ENCODE peak calls at places on chromosomes 6 and 20, in six cellular contexts. K, I, V, F, N and W are unnamed samples. For H3K36me3, the result is how much of the 10 kb centered on the place peaks cover.

GRCh38 chr6:126657556-126658129 is 317.7 kb downstream of the CENPW start:
- DNase-seq in N (peak), K (no peak), F (no peak), V (no peak), I (no peak), W (no peak)

GRCh38 chr6:71287926-71288227 is 734 bp upstream of the OGFRL1 start:
- DNase-seq in I (no peak), V (no peak), F (no peak), N (no peak), K (no peak), W (no peak)

GRCh38 chr6:26217714-26218075 is 130.5 kb downstream of the HFE start:
- DNase-seq in K (no peak), I (no peak), F (no peak), N (no peak), V (no peak), W (no peak)

GRCh38 chr6:159038914-159039884 is 5.6 kb downstream of the TAGAP start:
- DNase-seq in K (no peak), I (no peak), F (no peak), N (peak), V (no peak), W (no peak)

GRCh38 chr6:36545767-36546663 is 1.3 kb downstream of the STK38 start:
- DNase-seq in V (no peak), K (no peak), N (peak), I (no peak), F (peak), W (no peak)

GRCh38 chr6:35202066-35202546 is 11.7 kb upstream of the SCUBE3 start:
- DNase-seq in I (no peak), K (peak), V (no peak), N (no peak), F (no peak), W (no peak)

GRCh38 chr6:146785001-146785585 is 186.3 kb downstream of the ADGB start:
- DNase-seq in K (no peak), N (peak), F (peak), V (no peak), I (no peak), W (no peak)

GRCh38 chr6:786946-787763 is 94.2 kb upstream of the EXOC2 start:
- DNase-seq in V (no peak), K (no peak), F (no peak), I (no peak), N (no peak), W (no peak)

GRCh38 chr6:43178951-43179830 is 2.8 kb upstream of the CUL9 start:
- DNase-seq in N (no peak), K (no peak), I (no peak), F (no peak), V (no peak), W (no peak)

GRCh38 chr20:50504231-50504823 is 5.9 kb upstream of the PTPN1 start:
- DNase-seq in F (no peak), V (no peak), I (no peak), N (no peak), K (no peak), W (no peak)

GRCh38 chr20:63059684-63060056 is 52.9 kb upstream of the BHLHE23 start:
- DNase-seq in K (peak), F (no peak), I (no peak), V (peak), N (no peak), W (no peak)

GRCh38 chr20:4493386-4493785 is 228.3 kb upstream of the PRND start:
- DNase-seq in K (no peak), V (no peak), F (no peak), N (no peak), I (no peak), W (no peak)

GRCh38 chr6:84516151-84516550 is 248.2 kb downstream of the TBX18 start:
- DNase-seq in F (no peak), I (no peak), V (no peak), N (no peak), K (no peak), W (no peak)

GRCh38 chr6:89282749-89283148 is 32.4 kb downstream of the GABRR2 start:
- DNase-seq in K (no peak), V (no peak), N (no peak), F (no peak), I (no peak), W (no peak)

GRCh38 chr20:55054443-55054842 is 579.0 kb downstream of the DOK5 start:
- DNase-seq in N (no peak), K (no peak), F (no peak), V (no peak), I (no peak), W (no peak)

GRCh38 chr6:73854998-73855718 is 159.2 kb downstream of the CD109 start:
- DNase-seq in V (no peak), F (peak), N (peak), K (no peak), I (no peak), W (no peak)

GRCh38 chr20:8424010-8424409 is 291.9 kb downstream of the PLCB1 start:
- DNase-seq in V (no peak), F (no peak), N (no peak), K (no peak), I (no peak), W (no peak)

GRCh38 chr20:38452880-38453624 is 17.9 kb upstream of the SNHG17 start:
- DNase-seq in K (no peak), F (no peak), I (no peak), N (peak), V (no peak), W (peak)

GRCh38 chr20:64051033-64051452 is 1.6 kb upstream of the SOX18 start:
- DNase-seq in N (no peak), I (no peak), K (no peak), F (no peak), V (no peak), W (no peak)

GRCh38 chr20:58239216-58239615 is 10.8 kb upstream of the ANKRD60 start:
- DNase-seq in F (no peak), N (no peak), K (no peak), V (no peak), I (no peak), W (no peak)

GRCh38 chr6:124795879-124796838 is 166.1 kb upstream of the RNF217 start:
- DNase-seq in N (peak), K (peak), I (no peak), F (no peak), V (no peak), W (peak)

GRCh38 chr20:57175397-57176010 is 90.9 kb downstream of the BMP7 start:
- DNase-seq in I (no peak), F (no peak), V (no peak), N (no peak), K (no peak), W (no peak)

GRCh38 chr6:24902782-24903181 is 33.0 kb downstream of the RIPOR2 start:
- DNase-seq in I (no peak), N (no peak), K (no peak), V (no peak), F (no peak), W (no peak)

GRCh38 chr20:4813839-4814695 is 92.4 kb downstream of the PRND start:
- DNase-seq in F (peak), I (no peak), K (no peak), N (no peak), V (no peak), W (no peak)

GRCh38 chr6:54633601-54634000 is 213.0 kb upstream of the FAM83B start:
- DNase-seq in V (no peak), F (no peak), K (no peak), N (peak), I (no peak), W (no peak)

GRCh38 chr6:118751072-118751471 is 99.7 kb upstream of the CEP85L start:
- DNase-seq in N (no peak), F (no peak), K (no peak), I (no peak), V (no peak), W (no peak)

GRCh38 chr20:44409132-44409600 is 53.7 kb downstream of the HNF4A start:
- DNase-seq in F (no peak), K (no peak), I (no peak), N (no peak), V (no peak), W (no peak)

GRCh38 chr6:11380969-11381744 is 148.7 kb upstream of the NEDD9 start:
- DNase-seq in N (no peak), K (no peak), V (no peak), I (no peak), F (no peak), W (no peak)

GRCh38 chr6:170076466-170077165 is 214.3 kb downstream of the DLL1 start:
- DNase-seq in F (no peak), I (no peak), K (no peak), V (peak), N (no peak), W (no peak)

GRCh38 chr6:131966443-131966842 is 15.3 kb upstream of the CCN2 start:
- DNase-seq in V (no peak), K (no peak), I (no peak), F (no peak), N (no peak), W (no peak)

GRCh38 chr20:41004561-41005360 is 23.9 kb upstream of the TOP1 start:
- DNase-seq in I (no peak), V (no peak), K (no peak), N (no peak), F (no peak), W (no peak)

GRCh38 chr6:44868905-44869304 is 459.2 kb upstream of the RUNX2 start:
- DNase-seq in I (no peak), N (no peak), K (no peak), V (no peak), F (no peak), W (no peak)

GRCh38 chr6:159691963-159692287 is 1.1 kb downstream of the SOD2 start:
- DNase-seq in I (no peak), V (no peak), K (no peak), F (no peak), N (no peak), W (no peak)

GRCh38 chr20:49641683-49642649 is 71.7 kb downstream of the B4GALT5 start:
- DNase-seq in K (no peak), V (no peak), I (no peak), N (no peak), F (no peak), W (no peak)

GRCh38 chr6:157035576-157035975 is 258.4 kb downstream of the ARID1B start:
- DNase-seq in I (no peak), N (no peak), V (no peak), K (no peak), F (no peak), W (no peak)
- H3K36me3 ChIP-seq in I (under half), N (under half), V (under half), K (under half), F (under half), W (under half)

DNA sequence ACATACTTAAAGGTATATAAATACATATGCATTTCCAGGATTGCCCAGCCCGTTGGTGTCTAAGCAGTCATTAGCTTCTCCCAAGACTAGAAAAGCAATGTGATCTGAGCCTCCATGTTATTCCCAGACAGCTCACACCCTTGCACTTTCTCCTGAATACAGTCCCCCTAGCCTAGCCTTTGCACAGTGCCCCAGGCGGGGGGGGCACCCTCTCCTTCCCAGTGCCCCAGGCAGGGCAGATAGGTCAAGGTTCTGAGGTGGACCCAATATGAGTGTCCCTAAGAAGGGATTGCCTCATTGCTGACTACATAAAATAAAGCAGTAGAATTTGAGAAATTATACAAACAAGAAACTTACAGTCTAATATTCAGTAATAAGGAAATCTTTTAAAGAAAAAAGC is 15.4 kb upstream of the GNRH2 start:
- DNase-seq in V (no peak), K (no peak), N (no peak), I (no peak), F (no peak), W (no peak)
- H3K36me3 ChIP-seq in V (half or more), K (under half), N (under half), I (under half), F (under half), W (under half)

GRCh38 chr6:156515242-156515641 is 261.9 kb upstream of the ARID1B start:
- DNase-seq in N (no peak), V (no peak), K (no peak), F (no peak), I (no peak), W (no peak)

GRCh38 chr6:156514186-156514585 is 263.0 kb upstream of the ARID1B start:
- DNase-seq in K (no peak), V (no peak), N (no peak), I (no peak), F (no peak), W (no peak)

GRCh38 chr6:156511051-156511450 is 266.1 kb upstream of the ARID1B start:
- DNase-seq in V (no peak), N (no peak), K (no peak), F (no peak), I (no peak), W (no peak)

GRCh38 chr6:156511570-156511969 is 265.6 kb upstream of the ARID1B start:
- DNase-seq in F (no peak), I (no peak), K (no peak), N (no peak), V (no peak), W (no peak)

DNA sequence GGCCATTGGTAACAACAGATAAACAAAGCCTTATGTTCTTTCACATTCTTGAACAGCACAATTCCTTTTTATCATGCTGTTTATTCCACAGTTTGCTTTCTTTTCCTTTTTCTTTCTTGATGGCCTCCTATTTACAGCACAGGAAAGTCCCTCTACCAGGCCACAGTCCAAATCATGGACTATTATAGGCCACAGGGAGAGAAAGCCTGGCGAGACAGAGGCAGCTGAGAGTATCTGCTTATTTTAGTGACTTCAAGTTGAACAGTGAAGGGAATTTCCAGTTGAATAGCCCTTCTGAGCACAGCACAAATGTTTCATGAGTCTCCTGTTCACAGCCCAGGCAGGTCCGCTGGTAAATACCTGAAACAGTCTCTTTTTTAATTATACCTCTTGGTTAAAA is 263.7 kb upstream of the ARID1B start:
- DNase-seq in N (no peak), F (no peak), V (no peak), I (no peak), K (no peak), W (no peak)
- H3K36me3 ChIP-seq in N (under half), F (under half), V (under half), I (under half), K (under half), W (under half)

GRCh38 chr6:82196159-82196558 is 51.4 kb downstream of the IBTK start:
- DNase-seq in F (no peak), K (no peak), V (no peak), N (no peak), I (no peak), W (no peak)

GRCh38 chr6:82195619-82196018 is 51.9 kb downstream of the IBTK start:
- DNase-seq in F (no peak), N (no peak), I (no peak), V (no peak), K (no peak), W (no peak)

DNA sequence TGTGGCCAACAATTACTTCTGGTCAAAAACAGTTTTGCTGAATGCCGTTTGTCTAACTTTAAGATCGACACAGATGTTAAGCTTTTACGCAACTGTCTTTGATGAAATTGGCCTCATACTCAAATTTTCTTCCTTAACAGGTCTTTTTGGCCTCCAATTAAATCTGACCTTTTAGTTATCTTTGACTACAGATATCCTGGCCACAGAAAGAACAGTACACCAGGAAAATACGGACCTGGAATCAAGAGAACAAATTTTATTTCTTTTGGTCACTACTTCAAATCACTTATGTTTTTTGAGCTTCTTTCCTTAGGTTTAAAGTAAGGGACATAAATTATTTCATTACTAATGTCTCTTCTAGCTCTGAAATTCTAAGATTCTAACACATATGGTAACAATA is 49.8 kb downstream of the IBTK start:
- DNase-seq in I (no peak), F (no peak), N (no peak), K (no peak), V (no peak), W (no peak)
- H3K36me3 ChIP-seq in I (under half), F (under half), N (under half), K (under half), V (half or more), W (under half)

DNA sequence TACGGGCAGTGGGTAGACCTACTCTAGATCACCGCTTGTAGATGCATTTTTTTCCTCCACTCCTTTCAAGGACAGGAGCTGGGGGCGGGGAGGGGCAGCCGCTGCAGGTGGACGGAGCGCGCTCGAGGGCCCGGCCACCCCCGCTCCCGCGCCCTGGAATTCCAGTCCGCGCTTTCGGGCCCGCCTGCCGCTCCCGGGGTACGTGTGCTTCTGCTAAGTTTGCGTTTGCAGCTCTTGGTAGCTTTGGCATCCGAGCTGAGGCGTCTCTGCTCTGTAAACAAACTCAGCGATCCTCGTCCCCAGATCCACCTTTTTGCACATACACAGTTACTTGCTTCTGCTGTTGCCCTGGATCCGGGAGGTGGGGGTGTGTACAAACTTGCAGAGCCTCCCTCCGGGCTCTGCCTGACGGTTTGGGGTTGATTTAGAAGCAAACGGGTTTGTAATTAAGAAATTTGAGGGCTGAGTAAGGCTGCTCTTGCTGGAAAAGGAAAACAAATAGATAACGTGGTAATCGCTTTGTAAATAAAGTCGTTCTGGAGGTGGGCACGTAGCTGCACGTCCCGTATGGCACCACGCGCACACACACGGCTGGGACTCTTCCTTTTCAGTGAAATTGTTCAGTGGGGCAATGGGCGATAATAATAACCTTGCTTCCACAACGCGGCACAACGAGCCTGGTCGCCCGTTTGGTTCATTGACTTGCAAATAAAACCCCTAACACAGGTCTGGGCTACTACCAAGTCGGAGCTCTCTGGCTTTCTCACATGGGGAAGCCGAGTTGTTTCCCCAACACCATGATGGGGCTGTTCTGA is 998 bp upstream of the CITED2 start:
- DNase-seq in F (peak), K (peak), I (peak), V (peak), N (peak), W (peak)
- H3K36me3 ChIP-seq in F (under half), K (under half), I (under half), V (under half), N (under half), W (under half)